ENCODE peak calls at places on chromosome 7, in four cellular contexts. C is A549, W is HepG2, L is K562. S is an unnamed sample.

GRCh38 chr7:50672045-50672444 is 106.8 kb upstream of the DDC start:
- DNase-seq in W (no peak), L (no peak), C (no peak), S (no peak)

GRCh38 chr7:22052221-22052639 is 106.5 kb upstream of the CDCA7L start:
- DNase-seq in L (no peak), W (no peak), C (no peak), S (peak)

GRCh38 chr7:149552778-149553177 is 55.2 kb upstream of the ZNF746 start:
- DNase-seq in L (no peak), W (no peak), C (no peak), S (peak)

GRCh38 chr7:28586736-28587135 is 174.4 kb downstream of the CREB5 start:
- DNase-seq in C (no peak), W (no peak), L (no peak), S (no peak)

GRCh38 chr7:109879429-109879828 is 1211.5 kb upstream of the LRRN3 start:
- DNase-seq in C (no peak), L (no peak), W (no peak), S (no peak)

GRCh38 chr7:144768633-144769032 is 67.2 kb downstream of the TPK1 start:
- DNase-seq in W (no peak), L (no peak), C (no peak), S (peak)

GRCh38 chr7:40015790-40016296 is 65.8 kb downstream of the CDK13 start:
- DNase-seq in L (no peak), W (peak), C (no peak), S (peak)

GRCh38 chr7:29637374-29637773 is 73.7 kb downstream of the PRR15 start:
- DNase-seq in C (no peak), L (no peak), W (no peak), S (no peak)

GRCh38 chr7:24587853-24588252 is 14.6 kb downstream of the PALS2 start:
- DNase-seq in C (no peak), L (peak), W (peak), S (peak)

GRCh38 chr7:154676422-154677073 is 326.4 kb downstream of the PAXIP1 start:
- DNase-seq in W (no peak), L (peak), C (no peak), S (no peak)

GRCh38 chr7:158524749-158525635 is 62.6 kb downstream of the PTPRN2 start:
- DNase-seq in W (no peak), L (no peak), C (no peak), S (no peak)

GRCh38 chr7:2873686-2874551 is 29.8 kb upstream of the GNA12 start:
- DNase-seq in W (no peak), C (peak), L (peak), S (peak)

GRCh38 chr7:55120501-55121198 is 101.8 kb downstream of the EGFR start:
- DNase-seq in W (no peak), C (no peak), L (no peak), S (no peak)

GRCh38 chr7:35624299-35625186 is 70.4 kb downstream of the HERPUD2 start:
- DNase-seq in W (peak), L (peak), C (peak), S (peak)

GRCh38 chr7:95335093-95335492 is 10.8 kb upstream of the PON1 start:
- DNase-seq in C (no peak), L (no peak), W (no peak), S (no peak)

GRCh38 chr7:55084307-55084706 is 65.5 kb downstream of the EGFR start:
- DNase-seq in W (no peak), L (no peak), C (no peak), S (no peak)

GRCh38 chr7:158811461-158811860 is 17.8 kb downstream of the ESYT2 start:
- DNase-seq in C (no peak), W (no peak), L (no peak), S (no peak)

GRCh38 chr7:130998993-130999602 is 265.1 kb upstream of the KLF14 start:
- DNase-seq in C (no peak), L (no peak), W (peak), S (no peak)

GRCh38 chr7:137681657-137682562 is 164.9 kb downstream of the DGKI start:
- DNase-seq in L (no peak), C (no peak), W (no peak), S (no peak)

GRCh38 chr7:64908358-64908757 is 5.3 kb downstream of the ZNF273 start:
- DNase-seq in W (no peak), C (no peak), L (no peak), S (no peak)

GRCh38 chr7:69825031-69825681 is 226.9 kb downstream of the AUTS2 start:
- DNase-seq in W (no peak), C (no peak), L (no peak), S (no peak)

GRCh38 chr7:37824987-37825509 is 23.3 kb upstream of the NME8 start:
- DNase-seq in C (no peak), L (no peak), W (no peak), S (no peak)

GRCh38 chr7:111834367-111834766 is 272.1 kb upstream of the IMMP2L start:
- DNase-seq in W (no peak), C (no peak), L (no peak), S (no peak)

GRCh38 chr7:130363156-130363847 is 17.0 kb upstream of the CPA1 start:
- DNase-seq in L (no peak), C (peak), W (peak), S (no peak)

GRCh38 chr7:150412518-150413247 is 33.6 kb downstream of the ZNF775 start:
- DNase-seq in W (no peak), L (peak), C (no peak), S (no peak)

GRCh38 chr7:44852590-44852989 is 4.7 kb upstream of the H2AZ2 start:
- DNase-seq in W (no peak), L (no peak), C (no peak), S (no peak)

GRCh38 chr7:97639036-97639435 is 92.8 kb upstream of the TAC1 start:
- DNase-seq in C (no peak), W (no peak), L (no peak), S (no peak)

GRCh38 chr7:142873281-142873784 is 12.2 kb downstream of the TRPV6 start:
- DNase-seq in W (no peak), L (peak), C (peak), S (no peak)

GRCh38 chr7:5423272-5423843 is at the start of gene TNRC18:
- DNase-seq in W (no peak), L (peak), C (peak), S (no peak)

GRCh38 chr7:79506481-79506880 is 53.0 kb upstream of the MAGI2 start:
- DNase-seq in L (no peak), C (no peak), W (peak), S (no peak)

GRCh38 chr7:155648752-155649339 is 4.4 kb downstream of the RBM33 start:
- DNase-seq in L (no peak), W (no peak), C (no peak), S (no peak)

GRCh38 chr7:135753616-135754413 is 5.2 kb upstream of the FAM180A start:
- DNase-seq in L (no peak), C (no peak), W (no peak), S (no peak)

GRCh38 chr7:128954830-128955797 is 17.4 kb downstream of the IRF5 start:
- DNase-seq in C (no peak), W (no peak), L (no peak), S (no peak)

GRCh38 chr7:84790873-84791272 is 396.0 kb downstream of the SEMA3D start:
- DNase-seq in L (no peak), W (no peak), C (no peak), S (no peak)

GRCh38 chr7:139702313-139702731 is 75.5 kb downstream of the HIPK2 start:
- DNase-seq in W (no peak), C (no peak), L (no peak), S (peak)

GRCh38 chr7:43201912-43202311 is 89.5 kb downstream of the HECW1 start:
- DNase-seq in C (no peak), W (no peak), L (no peak), S (no peak)

GRCh38 chr7:23204241-23204640 is 22.4 kb downstream of the NUP42 start:
- DNase-seq in L (no peak), C (no peak), W (no peak), S (no peak)

GRCh38 chr7:23206511-23206867 is 24.6 kb downstream of the NUP42 start:
- DNase-seq in L (no peak), W (no peak), C (no peak), S (no peak)

GRCh38 chr7:23210502-23210901 is 28.7 kb downstream of the NUP42 start:
- DNase-seq in W (no peak), L (no peak), C (no peak), S (no peak)

GRCh38 chr7:23207029-23207428 is 25.2 kb downstream of the NUP42 start:
- DNase-seq in W (peak), C (no peak), L (no peak), S (no peak)

DNA sequence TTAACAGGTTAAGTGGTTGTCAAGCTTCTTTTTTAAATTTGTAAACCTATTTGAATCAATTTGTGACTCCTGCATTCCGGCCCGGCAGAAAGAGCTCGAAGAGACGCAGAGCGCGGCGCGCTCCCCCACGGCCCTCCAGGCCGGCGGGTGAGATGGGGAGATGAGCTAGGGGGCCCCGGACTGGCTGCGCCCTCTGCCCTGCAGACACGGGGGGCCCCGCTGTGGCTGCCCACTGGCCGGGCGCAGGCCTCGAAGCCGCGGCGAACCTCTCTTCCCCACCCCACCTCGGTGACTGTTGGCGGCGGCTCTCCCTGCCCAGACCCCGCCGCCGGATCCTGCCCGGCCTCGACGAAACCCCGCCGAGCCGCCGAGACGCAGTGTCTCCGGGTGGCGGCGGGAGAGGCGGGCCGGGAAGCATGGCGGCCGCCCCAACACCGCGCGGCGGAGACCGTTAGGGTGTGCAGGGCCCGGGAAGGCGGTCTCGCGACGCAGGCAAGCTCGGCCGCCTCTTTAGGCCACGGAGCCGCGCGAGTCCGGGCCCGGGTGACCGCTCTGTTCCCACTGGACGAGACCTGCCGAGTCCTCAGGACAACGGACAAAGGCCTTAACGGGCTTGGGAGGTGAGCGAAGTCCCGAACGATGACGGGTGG is 24.1 kb downstream of the NUP42 start:
- DNase-seq in C (no peak), W (no peak), L (no peak), S (peak)
- TF ChIP-seq MYC in C (no peak), W (no peak), L (no peak), S (no peak)

GRCh38 chr7:107194051-107194450 is 25.2 kb downstream of the HBP1 start:
- DNase-seq in C (no peak), W (no peak), L (no peak), S (no peak)
- TF ChIP-seq CTCF in C (no peak), W (no peak), L (peak), S (no peak)

GRCh38 chr7:141486959-141487358 is 64.3 kb upstream of the AGK start:
- DNase-seq in L (no peak), W (no peak), C (no peak), S (no peak)

GRCh38 chr7:141480953-141481352 is 70.3 kb upstream of the AGK start:
- DNase-seq in W (no peak), C (no peak), L (no peak), S (no peak)

GRCh38 chr7:141483044-141483443 is 68.2 kb upstream of the AGK start:
- DNase-seq in C (no peak), W (peak), L (no peak), S (no peak)

GRCh38 chr7:141481971-141482370 is 69.2 kb upstream of the AGK start:
- DNase-seq in W (no peak), L (no peak), C (no peak), S (no peak)

DNA sequence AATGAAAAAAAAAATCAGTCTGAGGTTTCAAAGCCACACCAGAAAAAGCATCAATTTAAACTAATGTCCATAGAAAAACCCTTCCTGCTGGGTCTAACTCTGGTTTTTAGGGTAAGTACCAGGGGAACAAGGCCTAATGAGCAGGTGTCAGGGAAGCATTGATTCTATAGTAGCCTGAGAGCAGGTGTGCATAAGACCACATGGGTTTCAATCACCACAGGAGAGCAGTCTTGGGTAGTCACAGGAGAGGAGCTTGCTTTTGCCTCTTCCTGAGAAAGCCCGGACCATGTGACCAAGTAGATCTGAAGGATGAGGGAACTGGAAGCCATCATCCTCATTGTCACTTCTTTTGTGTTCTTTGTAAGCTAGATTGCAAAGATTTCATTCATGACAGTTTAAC is 66.3 kb upstream of the AGK start:
- DNase-seq in C (no peak), W (no peak), L (no peak), S (no peak)
- TF ChIP-seq MYC in C (no peak), W (no peak), L (no peak), S (no peak)

GRCh38 chr7:71785216-71785615 is 626.9 kb downstream of the CALN1 start:
- DNase-seq in W (no peak), C (no peak), L (no peak), S (no peak)
- TF ChIP-seq CTCF in W (no peak), C (no peak), L (no peak), S (no peak)

GRCh38 chr7:106217089-106217542 is 67.7 kb downstream of the NAMPT start:
- DNase-seq in C (peak), L (peak), W (no peak), S (peak)
- TF ChIP-seq MYC in C (no peak), L (no peak), W (no peak), S (no peak)

GRCh38 chr7:75968561-75969001 is 25.8 kb downstream of the TMEM120A start:
- DNase-seq in W (no peak), C (no peak), L (no peak), S (no peak)

GRCh38 chr7:75969704-75970498 is 24.5 kb downstream of the TMEM120A start:
- DNase-seq in C (no peak), W (no peak), L (peak), S (no peak)

GRCh38 chr7:75971309-75971960 is 23.0 kb downstream of the TMEM120A start:
- DNase-seq in W (no peak), L (peak), C (no peak), S (no peak)

GRCh38 chr7:75969182-75969581 is 25.2 kb downstream of the TMEM120A start:
- DNase-seq in L (no peak), C (no peak), W (no peak), S (no peak)

GRCh38 chr7:75971961-75972763 is 22.2 kb downstream of the TMEM120A start:
- DNase-seq in L (peak), W (no peak), C (peak), S (no peak)
- TF ChIP-seq CTCF in L (no peak), W (no peak), C (no peak), S (no peak)